ENCODE peak calls at places on chromosomes 1 and 21, in six cellular contexts. M, Y, N, W, U and Q are unnamed samples.
A peak's percentile ranks its signal among the peaks of the same experiment; 100 is the strongest.

GRCh38 chr1:180026556-180026955 is 71.9 kb downstream of the CEP350 start:
- DNase-seq in Y (no peak), U (no peak), N (no peak), W (no peak), M (no peak), Q (no peak)

GRCh38 chr1:176897350-176898236 is 266.9 kb downstream of the ASTN1 start:
- DNase-seq in Y (peak; percentile 52), U (peak; percentile 49), W (peak; percentile 49), N (peak; percentile 79), M (peak; percentile 52), Q (peak; percentile 7)

GRCh38 chr21:35810431-35810970 is 249.8 kb downstream of the SETD4 start:
- DNase-seq in Y (no peak), W (no peak), N (no peak), U (no peak), M (no peak), Q (no peak)

GRCh38 chr1:156813750-156814570 is 2.7 kb downstream of the SH2D2A start:
- DNase-seq in M (peak; percentile 82), W (peak; percentile 65), Y (peak; percentile 73), U (peak; percentile 80), N (no peak), Q (no peak)

GRCh38 chr1:24961334-24961733 is 31.3 kb upstream of the RUNX3 start:
- DNase-seq in M (no peak), U (no peak), Y (no peak), W (no peak), N (no peak), Q (no peak)

GRCh38 chr21:28923439-28923975 is 69.2 kb downstream of the LTN1 start:
- DNase-seq in W (no peak), Y (no peak), N (no peak), U (no peak), M (no peak), Q (no peak)

GRCh38 chr1:96579639-96580038 is 141.9 kb upstream of the PTBP2 start:
- DNase-seq in Y (no peak), M (no peak), U (no peak), W (no peak), N (no peak), Q (no peak)

GRCh38 chr1:203769505-203770343 is 4.7 kb downstream of the LAX1 start:
- DNase-seq in W (peak; percentile 88), N (peak; percentile 64), U (no peak), M (no peak), Y (peak; percentile 71), Q (peak; percentile 74)

GRCh38 chr1:9798236-9799130 is 25.3 kb downstream of the CLSTN1 start:
- DNase-seq in U (no peak), Y (no peak), M (no peak), N (no peak), W (no peak), Q (peak; percentile 63)

GRCh38 chr1:51518033-51518729 is 885 bp downstream of the EPS15 start:
- DNase-seq in N (no peak), W (peak; percentile 40), M (peak; percentile 61), Y (peak; percentile 40), U (peak; percentile 74), Q (no peak)

GRCh38 chr1:181094402-181094801 is 5.9 kb downstream of the IER5 start:
- DNase-seq in N (no peak), Y (no peak), W (no peak), M (no peak), U (no peak), Q (no peak)

GRCh38 chr1:97004054-97004453 is 282.5 kb downstream of the PTBP2 start:
- DNase-seq in U (no peak), M (no peak), N (no peak), Y (no peak), W (no peak), Q (no peak)

GRCh38 chr1:60746278-60746761 is 336.0 kb upstream of the NFIA start:
- DNase-seq in Y (no peak), U (no peak), W (no peak), N (peak; percentile 70), M (no peak), Q (no peak)

GRCh38 chr1:193754732-193755427 is 568.5 kb upstream of the B3GALT2 start:
- DNase-seq in M (no peak), N (no peak), W (no peak), U (no peak), Y (peak; percentile 4), Q (no peak)

GRCh38 chr1:181077576-181078242 is 10.8 kb upstream of the IER5 start:
- DNase-seq in W (no peak), N (no peak), Y (no peak), M (no peak), U (no peak), Q (no peak)

GRCh38 chr1:150805899-150806298 is 2.2 kb downstream of the CTSK start:
- DNase-seq in N (no peak), M (no peak), U (no peak), W (no peak), Y (no peak), Q (no peak)

GRCh38 chr21:34613679-34614442 is 1.1 kb downstream of the RCAN1 start:
- DNase-seq in Y (no peak), U (peak; percentile 31), M (no peak), N (peak; percentile 21), W (no peak), Q (no peak)

GRCh38 chr1:16013220-16013907 is 4.5 kb downstream of the HSPB7 start:
- DNase-seq in W (peak; percentile 63), Y (no peak), N (peak; percentile 60), M (peak; percentile 69), U (peak; percentile 70), Q (no peak)

GRCh38 chr1:21299007-21299406 is 8.7 kb upstream of the ECE1 start:
- DNase-seq in M (no peak), N (no peak), W (no peak), Y (no peak), U (no peak), Q (no peak)

GRCh38 chr21:45998871-45999580 is 17.5 kb downstream of the COL6A1 start:
- DNase-seq in Y (no peak), M (no peak), N (no peak), U (no peak), W (no peak), Q (no peak)

DNA sequence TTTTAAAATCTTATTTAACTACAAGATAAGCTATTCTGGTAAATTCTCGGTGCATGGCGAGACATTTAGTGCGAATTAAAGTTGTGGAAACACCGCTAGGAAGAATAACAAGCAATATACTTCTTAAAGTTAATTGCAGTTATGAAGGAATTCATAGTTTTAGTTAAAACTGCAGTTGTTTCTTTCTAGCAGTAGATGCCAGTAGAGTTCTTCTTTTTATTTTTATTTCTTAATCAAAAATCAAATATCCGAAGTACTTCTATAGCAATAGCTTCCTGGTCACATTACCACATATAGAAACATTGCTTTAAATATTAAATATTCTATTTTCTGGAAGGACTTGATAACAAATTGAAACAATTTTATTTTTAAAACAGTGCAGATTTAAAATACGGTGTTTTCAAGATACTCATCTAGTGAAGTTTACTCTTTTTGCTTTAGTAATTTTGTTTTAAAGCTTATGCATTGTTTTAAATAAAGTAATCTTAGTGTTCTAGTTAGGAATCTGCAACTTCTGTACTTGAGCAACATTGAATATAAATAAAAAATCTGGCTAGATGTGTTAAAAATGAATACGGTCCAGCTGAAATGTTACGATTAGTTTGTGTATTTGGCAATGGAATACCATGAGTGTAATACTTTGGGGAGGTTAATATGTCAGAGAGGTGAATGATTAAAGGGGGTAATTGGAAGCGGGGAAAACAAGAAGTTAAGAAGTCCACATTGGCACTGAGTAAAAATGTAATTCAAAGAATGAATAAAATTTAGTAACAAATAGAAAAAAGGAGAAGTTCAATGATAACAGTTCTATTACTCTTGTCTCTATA is 2.7 kb upstream of the PRKACB start:
- DNase-seq in U (no peak), Y (no peak), M (peak; percentile 11), N (no peak), W (no peak), Q (no peak)
- TF ChIP-seq CTCF in U (peak; percentile 25), Y (peak; percentile 63), M (peak; percentile 48), N (peak; percentile 76), W (peak; percentile 35), Q (peak; percentile 50)

GRCh38 chr1:58399176-58399575 is 147.3 kb downstream of the OMA1 start:
- DNase-seq in Y (no peak), W (no peak), U (no peak), N (no peak), M (no peak), Q (no peak)

GRCh38 chr1:58402444-58402843 is 144.1 kb downstream of the OMA1 start:
- DNase-seq in N (no peak), Y (no peak), W (no peak), M (no peak), U (no peak), Q (no peak)

GRCh38 chr1:58401991-58402390 is 144.5 kb downstream of the OMA1 start:
- DNase-seq in W (no peak), Y (no peak), U (no peak), N (no peak), M (no peak), Q (no peak)

GRCh38 chr1:58406296-58407071 is 140.0 kb downstream of the OMA1 start:
- DNase-seq in M (no peak), U (no peak), W (no peak), Y (no peak), N (no peak), Q (no peak)

DNA sequence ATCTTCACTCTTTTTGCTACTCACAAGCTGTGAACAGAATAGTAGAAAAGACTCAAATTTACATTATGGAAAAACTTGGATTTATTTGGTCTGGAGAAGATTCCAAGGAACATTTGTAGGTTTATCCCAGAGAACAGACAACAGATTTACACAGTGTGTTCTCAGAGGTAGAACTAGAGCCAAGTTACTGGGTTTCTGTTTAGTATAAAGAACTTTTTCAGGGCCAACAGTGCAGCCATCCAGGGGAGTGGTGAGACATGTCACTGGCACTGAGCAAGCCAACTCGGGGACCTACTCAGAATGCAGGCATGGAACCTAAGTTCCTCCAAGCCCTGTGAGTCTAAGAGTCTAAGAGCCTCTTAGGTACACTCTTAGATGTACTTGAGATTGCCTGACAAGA is 142.6 kb downstream of the OMA1 start:
- DNase-seq in W (no peak), M (no peak), N (no peak), U (no peak), Y (no peak), Q (no peak)
- TF ChIP-seq CTCF in W (no peak), M (no peak), N (no peak), U (no peak), Y (no peak), Q (no peak)

GRCh38 chr1:78607334-78607927 is 12.8 kb upstream of the IFI44L start:
- DNase-seq in W (no peak), U (peak; percentile 16), M (peak; percentile 13), Y (peak; percentile 13), N (peak; percentile 19), Q (peak; percentile 19)
- TF ChIP-seq CTCF in W (peak; percentile 62), U (peak; percentile 1), M (peak; percentile 42), Y (peak; percentile 55), N (peak; percentile 78), Q (peak; percentile 47)

GRCh38 chr21:27480841-27481261 is 514.0 kb upstream of the ADAMTS5 start:
- DNase-seq in Y (no peak), N (no peak), U (no peak), M (no peak), W (no peak), Q (peak; percentile 16)

GRCh38 chr21:27475363-27475955 is 508.6 kb upstream of the ADAMTS5 start:
- DNase-seq in U (no peak), N (no peak), W (no peak), M (no peak), Y (no peak), Q (no peak)

GRCh38 chr21:27477321-27477720 is 510.4 kb upstream of the ADAMTS5 start:
- DNase-seq in U (no peak), Y (no peak), M (no peak), N (no peak), W (no peak), Q (peak; percentile 10)

DNA sequence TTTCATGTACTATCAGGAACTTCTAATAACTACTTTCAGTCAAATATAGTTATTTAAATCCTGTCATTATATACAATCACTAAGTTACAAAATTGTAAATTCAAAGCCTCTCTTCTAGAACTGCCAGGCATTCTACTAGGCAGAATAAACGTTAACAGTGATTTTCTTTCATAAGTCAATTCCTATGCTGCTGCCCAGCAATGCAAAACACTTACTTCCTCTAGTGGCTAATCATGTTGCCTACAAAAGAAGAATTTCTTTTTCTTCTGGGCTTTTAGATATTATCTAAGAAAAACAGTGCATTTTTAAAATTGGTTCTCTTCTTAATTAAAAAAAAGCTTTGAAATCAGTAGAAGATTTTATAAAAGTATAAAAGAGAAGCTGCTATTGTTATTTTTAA is 509.8 kb upstream of the ADAMTS5 start:
- DNase-seq in U (no peak), W (no peak), N (peak; percentile 23), M (no peak), Y (no peak), Q (peak; percentile 38)
- TF ChIP-seq CTCF in U (no peak), W (no peak), N (peak; percentile 61), M (no peak), Y (no peak), Q (peak; percentile 76)